ENCODE peak calls at places on chromosomes 6 and 20, in ten cellular contexts. N is GM12891, P is ovary, Q is body of pancreas, R is gastrocnemius medialis, C is heart left ventricle, S is Peyer's patch, E is lower leg skin, K is suprapubic skin, U is A549. G is an unnamed sample.

GRCh38 chr6:87623248-87623647 is 33.3 kb downstream of the ORC3 start:
- DNase-seq in U (no peak), C (no peak), N (no peak), K (no peak), R (no peak), E (no peak), Q (no peak), P (no peak), S (no peak), G (no peak)

GRCh38 chr6:15754035-15754705 is 91.3 kb upstream of the DTNBP1 start:
- DNase-seq in S (no peak), C (no peak), P (no peak), N (no peak), K (no peak), Q (no peak), E (no peak), U (no peak), R (no peak), G (no peak)

GRCh38 chr20:51365670-51366069 is 176.8 kb downstream of the NFATC2 start:
- DNase-seq in R (no peak), K (no peak), S (no peak), E (no peak), U (peak), N (no peak), Q (no peak), C (no peak), P (no peak), G (no peak)

GRCh38 chr20:53623454-53624206 is 30.0 kb upstream of the ZNF217 start:
- DNase-seq in Q (peak), K (peak), C (no peak), R (peak), E (peak), U (peak), N (no peak), P (peak), S (peak), G (no peak)

GRCh38 chr20:59047938-59048680 is 5.5 kb upstream of the PRELID3B start:
- DNase-seq in U (peak), S (no peak), R (no peak), K (no peak), Q (no peak), N (no peak), E (no peak), C (no peak), P (no peak), G (no peak)

GRCh38 chr6:8108031-8108660 is 5.8 kb upstream of the EEF1E1 start:
- DNase-seq in U (peak), P (no peak), Q (no peak), C (no peak), N (no peak), E (no peak), K (no peak), R (no peak), S (no peak), G (no peak)

GRCh38 chr6:87925373-87926060 is 122.1 kb upstream of the SPACA1 start:
- DNase-seq in N (no peak), P (no peak), R (peak), C (no peak), U (no peak), K (no peak), Q (no peak), S (no peak), E (no peak), G (no peak)

GRCh38 chr6:170057034-170057734 is 233.7 kb downstream of the DLL1 start:
- DNase-seq in U (no peak), C (no peak), E (peak), S (peak), Q (no peak), N (no peak), K (peak), P (no peak), R (no peak), G (no peak)

GRCh38 chr20:41523857-41524256 is 94.3 kb downstream of the CHD6 start:
- DNase-seq in R (no peak), P (no peak), S (no peak), Q (no peak), E (no peak), C (no peak), U (no peak), K (no peak), N (no peak), G (no peak)

GRCh38 chr20:2296545-2297351 is 947 bp downstream of the TGM3 start:
- DNase-seq in S (no peak), N (no peak), R (no peak), K (no peak), U (no peak), Q (no peak), P (no peak), C (no peak), E (no peak), G (no peak)

GRCh38 chr20:51338692-51339440 is 203.7 kb downstream of the NFATC2 start:
- DNase-seq in P (no peak), N (no peak), U (no peak), S (no peak), Q (no peak), C (no peak), R (no peak), K (no peak), E (no peak), G (no peak)

GRCh38 chr6:2797564-2798014 is 32.4 kb downstream of the WRNIP1 start:
- DNase-seq in C (no peak), E (no peak), K (no peak), S (no peak), Q (peak), R (no peak), U (no peak), N (no peak), P (no peak), G (no peak)

GRCh38 chr6:92110390-92110789 is 1309.0 kb downstream of the EPHA7 start:
- DNase-seq in E (no peak), U (no peak), P (no peak), S (no peak), Q (no peak), N (no peak), R (no peak), K (no peak), C (no peak), G (no peak)

GRCh38 chr6:130794010-130794675 is 33.1 kb upstream of the SMLR1 start:
- DNase-seq in S (no peak), U (no peak), E (no peak), Q (no peak), R (no peak), P (no peak), N (no peak), K (no peak), C (no peak), G (no peak)

GRCh38 chr6:130794686-130795085 is 32.5 kb upstream of the SMLR1 start:
- DNase-seq in E (no peak), U (no peak), N (no peak), K (no peak), P (no peak), Q (no peak), C (no peak), R (no peak), S (no peak), G (no peak)

GRCh38 chr6:130796313-130796905 is 30.8 kb upstream of the SMLR1 start:
- DNase-seq in U (peak), N (no peak), R (no peak), E (no peak), K (no peak), S (no peak), Q (no peak), C (no peak), P (no peak), G (no peak)
- TF ChIP-seq POLR2A in U (no peak), N (no peak), R (no peak), E (no peak), K (no peak), S (no peak), Q (no peak), C (no peak), P (no peak), G (no peak)

GRCh38 chr20:23662276-23662870 is 24.6 kb upstream of the CST3 start:
- DNase-seq in R (no peak), P (no peak), K (no peak), Q (no peak), S (no peak), C (no peak), U (no peak), E (peak), N (no peak), G (no peak)

GRCh38 chr20:23659989-23660837 is 22.5 kb upstream of the CST3 start:
- DNase-seq in R (peak), C (no peak), Q (no peak), U (no peak), S (no peak), N (no peak), P (no peak), K (no peak), E (peak), G (no peak)

GRCh38 chr20:23661002-23661429 is 23.3 kb upstream of the CST3 start:
- DNase-seq in P (no peak), U (no peak), C (no peak), R (no peak), S (no peak), E (peak), K (no peak), N (no peak), Q (no peak), G (no peak)

GRCh38 chr20:23664954-23665353 is 23.9 kb downstream of the CST4 start:
- DNase-seq in P (no peak), K (no peak), S (no peak), R (no peak), N (no peak), C (no peak), U (no peak), E (peak), Q (no peak), G (no peak)

GRCh38 chr20:23663180-23663579 is 25.4 kb upstream of the CST3 start:
- DNase-seq in C (no peak), R (no peak), Q (no peak), P (no peak), K (no peak), U (no peak), E (peak), N (no peak), S (no peak), G (no peak)
- TF ChIP-seq POLR2A in C (no peak), R (no peak), Q (no peak), P (no peak), K (no peak), U (no peak), E (no peak), N (no peak), S (no peak), G (no peak)

DNA sequence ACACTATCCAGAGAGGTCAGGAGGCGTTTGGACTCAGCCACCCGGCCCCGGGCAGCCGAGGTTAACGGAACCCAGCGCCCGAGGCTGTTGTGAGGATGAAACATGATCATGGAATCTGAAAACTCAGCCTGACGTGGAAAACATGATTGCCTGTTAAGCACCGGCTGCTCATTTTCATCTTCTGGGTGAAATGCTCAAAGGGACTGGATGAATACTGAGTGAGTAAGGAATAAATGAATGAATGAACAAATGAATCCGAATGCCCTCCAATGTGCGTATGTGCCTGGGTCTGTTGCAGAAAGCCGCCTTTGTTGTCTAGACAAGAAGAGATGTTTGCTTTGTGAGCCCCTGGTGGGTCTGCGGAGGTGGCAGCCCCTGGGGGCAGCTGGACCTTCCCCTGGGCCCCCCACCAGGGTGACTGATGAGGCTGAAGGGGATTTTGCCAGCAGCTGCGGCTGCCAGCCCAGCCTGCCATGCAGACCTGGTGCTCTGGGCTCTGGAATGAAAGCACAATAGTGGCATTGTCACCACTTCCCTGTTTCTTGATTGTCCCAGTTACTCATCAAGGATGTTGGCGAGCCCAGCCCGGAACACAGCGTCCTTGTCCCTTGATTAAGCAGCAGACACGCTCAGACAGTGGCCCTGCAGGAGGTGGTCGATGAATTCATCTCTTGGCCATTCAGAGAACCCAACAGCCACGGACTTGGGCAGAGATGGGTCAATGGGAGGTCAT is 211.1 kb downstream of the ANKRD60 start:
- DNase-seq in R (no peak), C (no peak), K (peak), Q (peak), N (no peak), E (peak), P (no peak), S (peak), U (peak), G (no peak)
- TF ChIP-seq POLR2A in R (no peak), C (no peak), K (no peak), Q (peak), N (no peak), E (no peak), P (no peak), S (no peak), U (no peak), G (no peak)

GRCh38 chr20:36644713-36645109 is 1.3 kb downstream of the SLA2 start:
- DNase-seq in S (no peak), U (no peak), N (no peak), C (no peak), E (no peak), R (no peak), P (no peak), K (no peak), Q (no peak), G (no peak)

GRCh38 chr20:36647194-36648121 is 1.5 kb upstream of the SLA2 start:
- DNase-seq in U (no peak), S (no peak), C (no peak), E (peak), P (peak), N (no peak), K (no peak), Q (no peak), R (no peak), G (no peak)

GRCh38 chr20:36646678-36647077 is 682 bp upstream of the SLA2 start:
- DNase-seq in E (peak), P (peak), S (no peak), N (no peak), U (no peak), C (no peak), Q (no peak), R (no peak), K (no peak), G (no peak)

GRCh38 chr20:36645353-36645752 is 643 bp downstream of the SLA2 start:
- DNase-seq in U (no peak), N (no peak), Q (no peak), S (no peak), E (no peak), K (no peak), P (peak), R (no peak), C (no peak), G (no peak)

DNA sequence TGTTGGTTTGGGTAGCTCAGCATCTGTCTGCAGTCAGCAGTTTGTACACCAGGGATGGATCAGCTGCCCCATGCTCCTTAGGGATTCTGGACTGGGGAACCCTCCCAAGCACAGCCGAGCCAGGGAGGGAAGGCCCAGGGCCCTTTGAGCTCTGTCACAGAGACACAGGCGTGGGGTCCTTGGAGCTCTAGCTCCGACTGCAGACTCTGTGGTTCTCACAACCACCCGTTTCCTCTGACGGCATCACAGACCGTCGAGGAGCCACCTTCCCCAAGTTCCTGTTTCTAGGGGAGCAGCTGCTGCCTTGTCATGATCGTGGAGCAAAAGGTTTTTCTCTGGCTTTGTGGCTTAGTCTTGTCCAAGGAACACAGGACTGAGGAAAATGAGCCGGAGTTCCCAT is at the start of gene SLA2:
- DNase-seq in Q (peak), K (no peak), R (no peak), S (no peak), E (peak), N (peak), P (peak), C (no peak), U (no peak), G (no peak)
- TF ChIP-seq POLR2A in Q (peak), K (no peak), R (no peak), S (peak), E (no peak), N (no peak), P (no peak), C (no peak), U (no peak), G (peak)

DNA sequence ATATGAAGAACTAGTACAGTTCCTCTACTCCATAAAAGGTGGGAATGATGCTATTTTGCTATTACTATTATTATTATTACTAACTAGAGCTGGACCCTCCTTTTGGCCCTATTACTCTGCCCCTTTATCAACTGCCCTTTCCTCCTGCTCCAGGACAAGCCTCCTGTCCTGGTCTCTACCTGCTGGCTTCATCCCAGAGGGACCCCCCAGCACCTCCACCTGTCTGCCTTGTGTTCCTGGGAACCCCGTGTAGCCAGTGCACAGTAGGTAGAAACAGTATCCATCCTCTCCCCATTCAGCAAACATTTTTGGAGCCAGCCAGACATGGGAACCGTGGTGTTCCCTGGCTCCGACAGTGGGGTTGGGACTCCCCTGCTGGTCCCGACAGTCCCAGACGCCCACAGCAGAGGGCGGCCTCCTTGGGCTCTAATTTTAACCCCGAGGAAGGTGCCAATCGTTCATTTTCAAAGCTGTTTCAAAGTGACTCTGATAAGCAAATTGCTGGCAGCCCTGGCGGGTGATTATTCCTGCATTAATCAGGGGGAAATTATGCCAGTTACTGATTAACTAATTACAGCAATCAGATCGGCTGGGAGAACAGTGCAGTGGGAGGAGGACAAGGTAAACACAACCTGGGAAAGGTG is 44.2 kb upstream of the MDGA1 start:
- DNase-seq in K (no peak), E (no peak), C (no peak), N (no peak), P (no peak), Q (peak), R (no peak), S (peak), U (peak), G (no peak)
- TF ChIP-seq POLR2A in K (no peak), E (no peak), C (no peak), N (no peak), P (no peak), Q (no peak), R (no peak), S (no peak), U (no peak), G (no peak)

DNA sequence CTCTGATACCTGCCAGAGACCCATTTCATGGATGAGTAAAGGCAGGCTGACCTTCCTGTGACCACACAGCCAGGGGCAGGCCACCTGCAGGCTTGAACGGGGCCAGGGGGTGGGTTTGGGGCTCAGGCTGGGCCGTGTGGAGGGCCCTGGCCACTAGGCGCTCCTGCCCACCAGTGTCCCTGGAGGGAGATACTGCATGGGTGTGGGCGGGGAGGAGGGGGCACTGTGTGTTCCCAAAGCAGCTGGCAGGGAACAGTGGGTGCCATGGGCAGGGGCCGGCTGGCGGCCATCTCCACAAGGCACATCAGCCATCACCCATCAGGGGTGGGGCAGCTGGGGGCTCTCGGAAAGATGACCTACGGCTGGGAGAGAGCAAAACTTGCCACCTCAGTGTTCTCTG is 15.4 kb downstream of the SRC start:
- DNase-seq in C (no peak), K (no peak), N (no peak), U (no peak), E (no peak), Q (no peak), S (peak), P (peak), R (no peak), G (no peak)
- TF ChIP-seq POLR2A in C (no peak), K (no peak), N (no peak), U (no peak), E (no peak), Q (no peak), S (no peak), P (no peak), R (no peak), G (no peak)

GRCh38 chr20:31720486-31721407 is 1.9 kb downstream of the BCL2L1 start:
- DNase-seq in E (no peak), S (peak), C (no peak), P (peak), U (no peak), Q (peak), K (no peak), N (no peak), R (peak), G (no peak)
- TF ChIP-seq POLR2A in E (no peak), S (peak), C (no peak), P (no peak), U (no peak), Q (no peak), K (no peak), N (no peak), R (peak), G (no peak)

GRCh38 chr6:89542081-89542855 is 96.3 kb downstream of the LYRM2 start:
- DNase-seq in K (no peak), E (no peak), Q (no peak), P (no peak), R (no peak), U (no peak), S (no peak), C (no peak), N (no peak), G (no peak)
- TF ChIP-seq POLR2A in K (no peak), E (no peak), Q (no peak), P (no peak), R (no peak), U (no peak), S (no peak), C (no peak), N (no peak), G (no peak)

GRCh38 chr6:139134817-139135577 is at the start of gene HECA:
- DNase-seq in U (peak), S (peak), R (peak), E (peak), C (peak), Q (peak), N (peak), K (peak), P (peak), G (peak)
- TF ChIP-seq POLR2A in U (no peak), S (peak), R (peak), E (no peak), C (peak), Q (peak), N (no peak), K (peak), P (peak), G (peak)